ENCODE peak calls at places on chromosome 9, in nine cellular contexts. P, S, T, Y, G, A, V, L and E are unnamed samples.

GRCh38 chr9:70995511-70995910 is 125.9 kb downstream of the TRPM3 start:
- DNase-seq in P (no peak), S (no peak), T (no peak), Y (no peak), G (no peak), A (no peak), V (no peak), L (no peak), E (no peak)

GRCh38 chr9:89723696-89724095 is 118.9 kb downstream of the GADD45G start:
- DNase-seq in P (peak; percentile 55), S (no peak), T (no peak), Y (no peak), G (no peak), A (no peak), V (no peak), L (peak; percentile 52), E (no peak)

GRCh38 chr9:76378367-76379073 is 15.7 kb downstream of the RFK start:
- DNase-seq in P (no peak), S (no peak), T (no peak), Y (no peak), G (no peak), A (no peak), V (no peak), L (no peak), E (no peak)

GRCh38 chr9:7185612-7186011 is 427.8 kb downstream of the KDM4C start:
- DNase-seq in P (peak; percentile 61), S (peak; percentile 74), T (no peak), Y (peak; percentile 85), G (no peak), A (peak; percentile 99), V (no peak), L (peak; percentile 95), E (no peak)

GRCh38 chr9:130194406-130194932 is 22.3 kb downstream of the NCS1 start:
- DNase-seq in P (no peak), S (no peak), T (peak; percentile 50), Y (peak; percentile 43), G (no peak), A (no peak), V (no peak), L (no peak), E (no peak)

GRCh38 chr9:134657666-134658377 is 16.2 kb downstream of the COL5A1 start:
- DNase-seq in P (no peak), S (no peak), T (no peak), Y (no peak), G (no peak), A (no peak), V (no peak), L (no peak), E (peak; percentile 63)

GRCh38 chr9:2618289-2618688 is 3.3 kb upstream of the VLDLR start:
- DNase-seq in P (no peak), S (no peak), T (no peak), Y (no peak), G (no peak), A (no peak), V (no peak), L (no peak), E (no peak)

GRCh38 chr9:105054488-105054887 is 126.5 kb upstream of the ABCA1 start:
- DNase-seq in P (peak; percentile 94), S (no peak), T (no peak), Y (peak; percentile 72), G (no peak), A (peak; percentile 62), V (no peak), L (peak; percentile 79), E (no peak)

GRCh38 chr9:75229605-75230332 is 141.5 kb downstream of the OSTF1 start:
- DNase-seq in P (no peak), S (peak; percentile 68), T (no peak), Y (peak; percentile 97), G (no peak), A (peak; percentile 14), V (no peak), L (peak; percentile 54), E (peak; percentile 77)

GRCh38 chr9:34636791-34637355 is 714 bp downstream of the SIGMAR1 start:
- DNase-seq in P (no peak), S (no peak), T (no peak), Y (no peak), G (no peak), A (no peak), V (no peak), L (no peak), E (no peak)

GRCh38 chr9:21030389-21031035 is 928 bp downstream of the HACD4 start:
- DNase-seq in P (peak; percentile 12), S (no peak), T (no peak), Y (no peak), G (no peak), A (peak; percentile 92), V (no peak), L (peak; percentile 39), E (no peak)

GRCh38 chr9:19087601-19088000 is 15.1 kb downstream of the HAUS6 start:
- DNase-seq in P (peak; percentile 85), S (no peak), T (no peak), Y (peak; percentile 83), G (no peak), A (no peak), V (no peak), L (peak; percentile 58), E (no peak)

GRCh38 chr9:114429488-114429887 is 41.7 kb upstream of the AKNA start:
- DNase-seq in P (no peak), S (no peak), T (no peak), Y (no peak), G (no peak), A (no peak), V (no peak), L (no peak), E (no peak)

GRCh38 chr9:35760651-35761050 is 6.6 kb upstream of the MSMP start:
- DNase-seq in P (no peak), S (no peak), T (no peak), Y (peak; percentile 41), G (no peak), A (no peak), V (no peak), L (peak; percentile 75), E (no peak)

GRCh38 chr9:5441043-5441442 is 3.3 kb upstream of the PLGRKT start:
- DNase-seq in P (peak; percentile 74), S (no peak), T (no peak), Y (peak; percentile 54), G (no peak), A (peak; percentile 52), V (no peak), L (peak; percentile 68), E (no peak)

GRCh38 chr9:113929634-113930092 is 53.6 kb downstream of the ZNF618 start:
- DNase-seq in P (no peak), S (no peak), T (no peak), Y (peak; percentile 44), G (no peak), A (no peak), V (no peak), L (peak; percentile 87), E (no peak)

GRCh38 chr9:110015759-110016158 is 192.2 kb downstream of the C9orf152 start:
- DNase-seq in P (peak; percentile 69), S (peak; percentile 79), T (no peak), Y (peak; percentile 91), G (no peak), A (peak; percentile 60), V (no peak), L (peak; percentile 94), E (no peak)

GRCh38 chr9:36716496-36716895 is 143.8 kb downstream of the MELK start:
- DNase-seq in P (peak; percentile 33), S (no peak), T (no peak), Y (no peak), G (no peak), A (no peak), V (no peak), L (peak; percentile 28), E (no peak)

GRCh38 chr9:92294297-92294676 is 790 bp upstream of the IARS1 start:
- DNase-seq in P (peak; percentile 13), S (no peak), T (peak; percentile 5), Y (peak; percentile 15), G (no peak), A (peak; percentile 48), V (no peak), L (peak; percentile 27), E (no peak)
- H3K4me3 ChIP-seq in P (peak overlapping the region; percentile 93), S (peak overlapping the region; percentile 92), T (peak overlapping the region; percentile 81), Y (peak overlapping the region; percentile 99), G (peak overlapping the region; percentile 86), A (no peak overlapping the region), V (peak overlapping the region; percentile 72), L (peak overlapping the region; percentile 89), E (peak overlapping the region; percentile 85)

DNA sequence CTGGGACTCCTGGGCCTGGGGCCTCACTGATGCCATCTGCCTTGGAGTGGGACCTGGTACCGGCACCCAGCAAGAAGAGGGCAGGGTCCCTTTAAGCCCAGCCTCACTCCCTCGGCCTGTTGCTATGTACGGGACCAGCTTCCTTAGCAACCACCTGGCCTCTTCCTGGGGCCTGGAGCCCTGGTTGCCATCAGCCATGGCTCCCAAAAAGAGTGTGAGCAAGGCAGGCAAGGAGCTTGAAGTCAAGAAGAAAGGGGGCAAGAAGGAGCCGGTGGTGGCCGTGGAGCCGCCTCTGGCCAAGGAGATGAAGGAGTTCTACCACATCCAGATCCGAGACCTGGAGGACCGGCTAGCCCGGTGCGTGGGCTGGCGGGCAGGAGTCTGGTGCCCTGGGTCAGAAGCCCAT is at the start of gene CFAP157:
- DNase-seq in P (no peak), S (no peak), T (peak; percentile 69), Y (no peak), G (peak; percentile 68), A (peak; percentile 77), V (no peak), L (no peak), E (no peak)
- H3K27ac ChIP-seq in P (no peak within 1 kb of the TSS), S (no peak within 1 kb of the TSS), T (peak within 1 kb of the TSS; percentile 23), Y (no peak within 1 kb of the TSS), G (peak within 1 kb of the TSS; percentile 6), A (no peak within 1 kb of the TSS), V (no peak within 1 kb of the TSS), L (no peak within 1 kb of the TSS), E (no peak within 1 kb of the TSS)

GRCh38 chr9:94783121-94783664 is 56.7 kb downstream of the AOPEP start:
- DNase-seq in P (peak; percentile 84), S (peak; percentile 69), T (peak; percentile 68), Y (peak; percentile 99), G (peak; percentile 63), A (peak; percentile 93), V (peak; percentile 58), L (peak; percentile 90), E (peak; percentile 94)

GRCh38 chr9:94780516-94780950 is 54.0 kb downstream of the AOPEP start:
- DNase-seq in P (no peak), S (no peak), T (peak; percentile 59), Y (no peak), G (no peak), A (no peak), V (no peak), L (peak; percentile 38), E (no peak)

GRCh38 chr9:94779693-94780290 is 53.3 kb downstream of the AOPEP start:
- DNase-seq in P (no peak), S (no peak), T (no peak), Y (no peak), G (no peak), A (no peak), V (no peak), L (no peak), E (no peak)

GRCh38 chr9:94783928-94784327 is 57.4 kb downstream of the AOPEP start:
- DNase-seq in P (no peak), S (no peak), T (no peak), Y (no peak), G (no peak), A (no peak), V (no peak), L (no peak), E (no peak)

GRCh38 chr9:94782367-94783120 is 56.0 kb downstream of the AOPEP start:
- DNase-seq in P (no peak), S (no peak), T (no peak), Y (no peak), G (no peak), A (no peak), V (no peak), L (peak; percentile 95), E (no peak)
- H3K9ac ChIP-seq in P (peak overlapping the region; percentile 39), S (no peak overlapping the region), T (peak overlapping the region; percentile 62), Y (no peak overlapping the region), G (no peak overlapping the region), A (no peak overlapping the region), V (no peak overlapping the region), L (no peak overlapping the region), E (no peak overlapping the region)

GRCh38 chr9:136257381-136258298 is 12.0 kb upstream of the QSOX2 start:
- DNase-seq in P (no peak), S (no peak), T (no peak), Y (no peak), G (no peak), A (no peak), V (no peak), L (no peak), E (peak; percentile 59)
- H3K4me3 ChIP-seq in P (no peak overlapping the region), S (no peak overlapping the region), T (no peak overlapping the region), Y (no peak overlapping the region), G (no peak overlapping the region), A (no peak overlapping the region), V (no peak overlapping the region), L (no peak overlapping the region), E (no peak overlapping the region)